ENCODE peak calls at places on chromosome 10, in eight cellular contexts. Z is PC-9; B is NCI-H774; N is iris pigment epithelial cell; R is left ventricle myocardium superior; Y is left colon; C is stimulated activated CD4-positive, alpha-beta T cell treated with anti-CD3 and anti-CD28 coated beads, Interleukin-1b, Interleukin-23, amount 100 ng/mL, for 24 hours; A is GM12865. Q is an unnamed sample.

GRCh38 chr10:13272164-13272571 is 27.7 kb downstream of the PHYH start:
- DNase-seq in Z (no peak), B (peak), N (peak), R (peak), Y (peak), C (no peak), A (peak), Q (no peak)

GRCh38 chr10:43058716-43059335 is 18.0 kb upstream of the RET start:
- DNase-seq in Z (no peak), B (no peak), N (no peak), R (peak), Y (no peak), C (no peak), A (no peak), Q (no peak)

GRCh38 chr10:95289003-95289920 is 1.5 kb downstream of the PDLIM1 start:
- DNase-seq in Z (peak), B (peak), N (no peak), R (peak), Y (no peak), C (no peak), A (peak), Q (no peak)

GRCh38 chr10:131650169-131650705 is 250.6 kb upstream of the PPP2R2D start:
- DNase-seq in Z (no peak), B (no peak), N (no peak), R (no peak), Y (no peak), C (no peak), A (no peak), Q (no peak)

GRCh38 chr10:130895172-130895571 is 416.3 kb downstream of the TCERG1L start:
- DNase-seq in Z (no peak), B (no peak), N (no peak), R (no peak), Y (no peak), C (no peak), A (no peak), Q (no peak)

GRCh38 chr10:113520606-113521481 is 32.0 kb upstream of the HABP2 start:
- DNase-seq in Z (peak), B (peak), N (peak), R (peak), Y (peak), C (no peak), A (peak), Q (no peak)

GRCh38 chr10:60414111-60414510 is 24.4 kb upstream of the ANK3 start:
- DNase-seq in Z (no peak), B (no peak), N (no peak), R (no peak), Y (no peak), C (no peak), A (no peak), Q (no peak)

GRCh38 chr10:47283848-47284247 is 16.1 kb upstream of the GDF10 start:
- DNase-seq in Z (no peak), B (no peak), N (no peak), R (no peak), Y (no peak), C (no peak), A (no peak), Q (no peak)

GRCh38 chr10:69496352-69497234 is 45.3 kb downstream of the TSPAN15 start:
- DNase-seq in Z (no peak), B (no peak), N (no peak), R (peak), Y (peak), C (no peak), A (no peak), Q (no peak)

GRCh38 chr10:79387466-79387973 is 40.3 kb downstream of the PPIF start:
- DNase-seq in Z (no peak), B (no peak), N (no peak), R (no peak), Y (peak), C (no peak), A (no peak), Q (no peak)

GRCh38 chr10:77328272-77328816 is 309.3 kb downstream of the KCNMA1 start:
- DNase-seq in Z (peak), B (no peak), N (peak), R (no peak), Y (no peak), C (no peak), A (peak), Q (peak)

GRCh38 chr10:27884185-27884630 is 114.7 kb downstream of the ODAD2 start:
- DNase-seq in Z (no peak), B (no peak), N (no peak), R (no peak), Y (no peak), C (no peak), A (no peak), Q (no peak)

GRCh38 chr10:86366902-86367338 is 325 bp upstream of the GRID1 start:
- DNase-seq in Z (no peak), B (peak), N (no peak), R (no peak), Y (peak), C (no peak), A (no peak), Q (no peak)

GRCh38 chr10:67935223-67935622 is 50.8 kb downstream of the SIRT1 start:
- DNase-seq in Z (no peak), B (no peak), N (no peak), R (no peak), Y (no peak), C (no peak), A (no peak), Q (no peak)

GRCh38 chr10:102735065-102735562 is 8.6 kb upstream of the WBP1L start:
- DNase-seq in Z (no peak), B (no peak), N (no peak), R (peak), Y (no peak), C (no peak), A (no peak), Q (no peak)

GRCh38 chr10:121823993-121824463 is 103.8 kb downstream of the ATE1 start:
- DNase-seq in Z (no peak), B (no peak), N (peak), R (no peak), Y (no peak), C (no peak), A (peak), Q (no peak)

GRCh38 chr10:60139798-60140566 is 233.6 kb upstream of the CCDC6 start:
- DNase-seq in Z (peak), B (no peak), N (peak), R (no peak), Y (no peak), C (no peak), A (no peak), Q (no peak)

GRCh38 chr10:88064608-88065383 is 201.4 kb downstream of the PTEN start:
- DNase-seq in Z (no peak), B (no peak), N (peak), R (peak), Y (peak), C (no peak), A (peak), Q (no peak)

GRCh38 chr10:123831259-123831658 is 60.3 kb downstream of the CPXM2 start:
- DNase-seq in Z (no peak), B (no peak), N (no peak), R (no peak), Y (no peak), C (no peak), A (no peak), Q (no peak)